ENCODE peak calls at places on chromosome 20, in nine cellular contexts. P is caudate nucleus, O is osteoblast, X is SJSA1, F is left lung, T is aorta, S is dorsolateral prefrontal cortex, K is IMR-90, W is PC-9. Z is an unnamed sample.

GRCh38 chr20:20369353-20370086 is 1.6 kb downstream of the INSM1 start:
- DNase-seq in P (no peak), O (peak), X (no peak), F (no peak), T (no peak), S (peak), K (no peak), W (no peak), Z (no peak)

GRCh38 chr20:41540916-41541315 is 77.3 kb downstream of the CHD6 start:
- DNase-seq in P (no peak), O (no peak), X (no peak), F (no peak), T (no peak), S (no peak), K (no peak), W (no peak), Z (no peak)

GRCh38 chr20:40309731-40310130 is 379.3 kb downstream of the MAFB start:
- DNase-seq in P (no peak), O (no peak), X (peak), F (no peak), T (no peak), S (no peak), K (no peak), W (no peak), Z (no peak)

GRCh38 chr20:47998736-47999135 is 213.5 kb upstream of the SULF2 start:
- DNase-seq in P (no peak), O (no peak), X (no peak), F (no peak), T (no peak), S (no peak), K (no peak), W (no peak), Z (no peak)

GRCh38 chr20:1924910-1925861 is 30.0 kb downstream of the SIRPA start:
- DNase-seq in P (no peak), O (no peak), X (no peak), F (no peak), T (no peak), S (no peak), K (no peak), W (no peak), Z (no peak)

GRCh38 chr20:58208944-58209343 is 19.5 kb downstream of the ANKRD60 start:
- DNase-seq in P (no peak), O (no peak), X (no peak), F (no peak), T (no peak), S (no peak), K (no peak), W (no peak), Z (no peak)

GRCh38 chr20:37867289-37868195 is 35.4 kb upstream of the VSTM2L start:
- DNase-seq in P (no peak), O (no peak), X (no peak), F (no peak), T (peak), S (no peak), K (no peak), W (no peak), Z (no peak)

GRCh38 chr20:54219751-54220426 is 12.0 kb downstream of the PFDN4 start:
- DNase-seq in P (no peak), O (peak), X (no peak), F (no peak), T (no peak), S (no peak), K (peak), W (peak), Z (no peak)

GRCh38 chr20:41003143-41003932 is 25.3 kb upstream of the TOP1 start:
- DNase-seq in P (no peak), O (peak), X (peak), F (no peak), T (peak), S (no peak), K (peak), W (peak), Z (no peak)

GRCh38 chr20:15068486-15068885 is 731.1 kb upstream of the FLRT3 start:
- DNase-seq in P (no peak), O (no peak), X (no peak), F (no peak), T (no peak), S (no peak), K (no peak), W (no peak), Z (no peak)

GRCh38 chr20:2914160-2914559 is 40.9 kb downstream of the PTPRA start:
- DNase-seq in P (no peak), O (peak), X (no peak), F (no peak), T (no peak), S (no peak), K (no peak), W (no peak), Z (no peak)

GRCh38 chr20:50788045-50788867 is 6.6 kb upstream of the BCAS4 start:
- DNase-seq in P (no peak), O (peak), X (no peak), F (no peak), T (no peak), S (no peak), K (peak), W (peak), Z (no peak)

GRCh38 chr20:41330343-41330720 is 10.3 kb upstream of the LPIN3 start:
- DNase-seq in P (no peak), O (peak), X (no peak), F (no peak), T (no peak), S (no peak), K (peak), W (no peak), Z (no peak)

GRCh38 chr20:16283978-16284377 is 289.3 kb downstream of the KIF16B start:
- DNase-seq in P (no peak), O (no peak), X (no peak), F (no peak), T (no peak), S (no peak), K (no peak), W (no peak), Z (no peak)

GRCh38 chr20:53255102-53255710 is 283.0 kb downstream of the TSHZ2 start:
- DNase-seq in P (no peak), O (no peak), X (no peak), F (no peak), T (no peak), S (no peak), K (no peak), W (no peak), Z (no peak)

GRCh38 chr20:4153661-4154238 is 138.4 kb upstream of the RNF24 start:
- DNase-seq in P (no peak), O (peak), X (no peak), F (no peak), T (no peak), S (no peak), K (no peak), W (no peak), Z (peak)

DNA sequence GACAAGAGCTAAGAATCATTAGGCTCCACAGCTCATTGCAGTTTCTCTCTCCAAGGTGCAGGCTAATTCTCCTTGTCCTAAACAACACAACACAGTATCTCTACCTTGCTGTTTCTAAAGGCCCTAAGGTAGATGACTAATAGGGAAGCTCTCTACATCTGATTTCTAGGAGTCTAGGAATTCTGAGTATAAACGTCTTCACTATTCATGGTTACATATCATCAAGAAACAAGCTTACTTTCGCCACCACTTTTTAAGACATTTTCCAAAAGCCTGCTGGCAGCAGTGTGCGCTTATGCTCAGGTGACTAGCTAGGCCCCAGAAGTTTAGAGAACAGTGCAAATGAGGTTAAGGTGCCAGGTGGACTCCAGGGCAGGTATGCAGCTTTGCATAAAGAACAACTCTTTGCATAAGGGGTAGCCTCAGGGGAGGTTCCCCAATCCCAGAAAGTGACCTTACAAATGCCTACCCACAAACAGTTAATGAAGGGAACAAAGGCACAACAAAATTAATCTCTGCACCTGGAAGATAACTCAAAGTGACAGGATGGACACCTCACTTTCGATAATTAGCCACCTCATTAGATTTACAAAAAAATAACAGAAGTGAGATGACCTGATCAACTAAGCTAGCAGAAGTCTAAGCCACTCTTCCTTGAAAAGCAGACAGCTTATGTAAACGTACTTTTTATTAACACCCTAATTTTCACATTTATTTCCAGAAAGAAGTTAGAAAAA is 20.1 kb downstream of the B4GALT5 start:
- DNase-seq in P (no peak), O (no peak), X (no peak), F (no peak), T (no peak), S (no peak), K (no peak), W (no peak), Z (no peak)
- H3K27ac ChIP-seq in P (no peak), O (no peak), X (no peak), F (peak), T (no peak), S (no peak), K (no peak), W (peak), Z (peak)

DNA sequence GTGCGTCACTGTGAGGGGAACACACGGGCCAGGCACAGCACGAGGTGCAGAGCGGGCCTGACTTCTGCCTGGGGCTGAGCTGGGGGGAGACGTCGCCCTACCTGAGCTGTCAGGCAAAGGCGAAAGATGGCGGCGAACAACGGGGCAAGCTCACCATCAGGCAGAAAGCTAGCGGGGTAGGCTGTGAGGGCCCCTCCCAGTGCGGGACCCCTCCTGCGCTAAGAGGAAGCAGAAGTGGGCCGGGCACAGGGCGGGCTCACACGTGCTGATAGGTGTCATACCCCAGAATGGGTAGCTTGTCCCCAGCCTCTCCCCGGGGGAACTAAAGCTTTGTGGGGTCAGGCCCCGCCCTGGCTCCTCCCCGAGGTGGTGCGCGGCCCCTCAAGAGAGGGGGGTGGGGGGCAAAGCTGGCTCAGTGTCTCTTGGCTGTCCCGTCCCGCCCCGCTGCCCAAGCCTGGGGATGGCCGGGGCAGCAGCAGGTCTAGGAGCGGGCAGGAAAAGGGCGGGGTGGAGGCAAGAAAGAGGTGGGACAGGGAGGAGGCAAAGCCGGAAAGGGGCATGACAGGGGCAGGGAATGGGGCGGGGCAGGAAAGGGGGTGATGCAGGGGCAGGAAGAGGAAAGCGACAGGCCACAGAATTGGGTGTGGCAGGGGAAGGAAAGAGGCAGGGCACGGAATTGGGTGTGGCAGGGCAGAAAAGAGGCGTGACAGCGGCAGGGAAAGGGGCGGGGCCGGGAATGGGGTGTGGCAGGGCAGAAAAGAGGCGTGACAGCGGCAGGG is 14.7 kb downstream of the UCKL1 start:
- DNase-seq in P (no peak), O (peak), X (no peak), F (peak), T (peak), S (no peak), K (no peak), W (no peak), Z (peak)
- H3K27ac ChIP-seq in P (no peak), O (no peak), X (no peak), F (peak), T (no peak), S (no peak), K (no peak), W (peak), Z (no peak)

DNA sequence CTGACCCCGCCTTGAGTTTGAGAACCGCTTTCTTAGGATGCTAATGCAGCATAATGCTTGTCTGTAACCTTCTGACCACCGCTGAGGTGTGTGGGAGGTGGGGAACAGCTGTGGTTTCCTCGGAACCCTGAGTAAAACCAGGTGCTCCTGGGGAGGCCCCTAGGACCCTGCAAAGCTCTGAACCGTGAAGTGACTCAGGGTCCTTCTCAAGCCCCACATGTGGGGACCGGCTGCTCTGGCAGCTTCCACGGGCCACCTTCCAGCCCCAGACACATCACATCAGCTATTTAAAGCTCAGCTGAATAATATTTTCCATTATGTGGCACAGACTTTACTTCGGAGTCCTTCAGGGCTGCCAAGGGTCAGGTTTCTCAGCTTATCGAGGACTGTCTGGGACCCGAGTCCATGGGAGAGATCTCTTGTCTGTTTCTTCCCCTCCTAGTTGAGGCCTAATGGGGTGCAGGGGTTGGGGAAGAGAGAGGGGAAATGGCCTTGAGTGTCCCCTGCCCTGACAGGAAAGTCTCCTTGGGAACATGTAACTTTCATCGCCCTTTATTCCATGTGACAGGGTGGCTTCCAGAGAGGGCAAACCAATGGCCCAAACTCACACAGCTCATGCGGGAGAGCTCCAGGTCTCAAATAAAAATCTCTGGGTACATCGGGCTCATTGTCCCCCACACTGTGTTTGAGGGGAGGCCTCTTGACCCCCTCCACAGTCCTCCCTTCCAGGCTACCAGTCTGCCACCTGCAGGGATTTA is 186.1 kb upstream of the SLC24A3 start:
- DNase-seq in P (no peak), O (peak), X (peak), F (no peak), T (peak), S (no peak), K (no peak), W (no peak), Z (no peak)
- H3K27ac ChIP-seq in P (no peak), O (no peak), X (no peak), F (no peak), T (no peak), S (no peak), K (no peak), W (no peak), Z (no peak)

DNA sequence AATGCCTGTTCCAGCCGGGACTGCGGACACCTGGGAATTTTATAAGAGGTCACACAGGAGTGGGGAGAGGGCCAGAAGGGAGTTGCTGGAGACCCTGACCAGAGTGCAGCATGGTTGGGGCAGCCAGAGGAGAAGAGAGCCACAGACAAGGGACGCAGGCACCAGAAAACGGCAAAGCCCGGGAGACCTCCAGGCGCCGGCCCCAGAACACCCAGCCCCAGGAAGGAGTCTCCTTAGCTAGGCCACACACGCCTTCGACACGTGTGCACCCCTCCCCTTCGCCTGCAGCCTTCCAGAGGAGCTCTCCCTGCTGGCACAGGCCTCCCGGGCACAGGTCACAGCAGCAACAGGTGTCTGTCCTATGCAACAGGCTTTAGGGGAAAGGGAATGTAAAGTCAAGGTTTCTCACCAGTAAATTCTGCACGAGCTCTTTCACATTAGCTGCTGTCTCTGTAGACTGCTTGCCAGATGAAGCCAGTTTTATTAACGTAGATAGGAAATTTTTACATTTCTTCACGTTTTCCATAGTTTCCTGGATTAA is 57.0 kb downstream of the TAF4 start:
- DNase-seq in P (no peak), O (peak), X (no peak), F (no peak), T (no peak), S (no peak), K (no peak), W (no peak), Z (peak)
- H3K27ac ChIP-seq in P (no peak), O (no peak), X (no peak), F (no peak), T (no peak), S (no peak), K (no peak), W (no peak), Z (no peak)

GRCh38 chr20:64062596-64063388 is at the start of gene TCEA2:
- DNase-seq in P (peak), O (peak), X (peak), F (peak), T (peak), S (peak), K (peak), W (peak), Z (peak)
- H3K27ac ChIP-seq in P (peak), O (peak), X (peak), F (peak), T (peak), S (peak), K (peak), W (peak), Z (peak)

GRCh38 chr20:9156529-9157280 is 87.8 kb downstream of the PLCB4 start:
- DNase-seq in P (no peak), O (no peak), X (no peak), F (no peak), T (no peak), S (no peak), K (peak), W (no peak), Z (no peak)

GRCh38 chr20:9160341-9160740 is 91.5 kb downstream of the PLCB4 start:
- DNase-seq in P (no peak), O (no peak), X (no peak), F (no peak), T (no peak), S (no peak), K (no peak), W (no peak), Z (no peak)

GRCh38 chr20:9163995-9164394 is 95.1 kb downstream of the PLCB4 start:
- DNase-seq in P (no peak), O (no peak), X (no peak), F (no peak), T (no peak), S (no peak), K (no peak), W (no peak), Z (no peak)

GRCh38 chr20:9160760-9161159 is 91.9 kb downstream of the PLCB4 start:
- DNase-seq in P (no peak), O (no peak), X (no peak), F (no peak), T (no peak), S (no peak), K (no peak), W (no peak), Z (no peak)

DNA sequence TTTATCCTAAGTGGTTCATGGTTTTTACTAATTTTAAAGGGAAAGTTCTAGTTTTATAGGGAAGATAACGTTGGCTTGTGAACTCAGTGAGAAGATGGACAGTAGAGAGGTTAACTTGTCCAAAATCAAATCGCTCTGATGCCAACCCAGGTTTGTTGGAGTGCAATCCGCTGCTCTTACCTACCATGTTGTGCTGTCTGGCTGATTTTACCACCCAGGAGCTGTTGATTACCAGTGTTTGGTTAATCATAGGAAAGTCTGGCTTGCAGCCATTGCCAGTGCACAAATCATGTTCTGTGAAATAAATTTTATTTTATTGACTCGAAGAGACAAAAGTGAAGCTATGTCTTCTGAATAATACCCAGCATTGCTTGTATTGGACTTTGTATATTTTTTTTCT is 92.4 kb downstream of the PLCB4 start:
- DNase-seq in P (no peak), O (no peak), X (no peak), F (no peak), T (no peak), S (no peak), K (no peak), W (no peak), Z (no peak)
- H3K27ac ChIP-seq in P (no peak), O (no peak), X (no peak), F (no peak), T (no peak), S (no peak), K (no peak), W (no peak), Z (no peak)

GRCh38 chr20:10511507-10512231 is 76.6 kb downstream of the SLX4IP start:
- DNase-seq in P (no peak), O (peak), X (peak), F (peak), T (peak), S (peak), K (peak), W (peak), Z (peak)
- H3K27ac ChIP-seq in P (peak), O (peak), X (peak), F (peak), T (no peak), S (peak), K (peak), W (peak), Z (peak)

GRCh38 chr20:31538327-31538726 is 24.1 kb downstream of the HM13 start:
- DNase-seq in P (no peak), O (no peak), X (no peak), F (no peak), T (no peak), S (no peak), K (no peak), W (no peak), Z (no peak)
- H3K27ac ChIP-seq in P (no peak), O (no peak), X (no peak), F (peak), T (no peak), S (no peak), K (no peak), W (peak), Z (no peak)

GRCh38 chr20:24164360-24164759 is 175.8 kb upstream of the GGTLC1 start:
- DNase-seq in P (no peak), O (no peak), X (peak), F (no peak), T (no peak), S (no peak), K (no peak), W (peak), Z (no peak)
- H3K27ac ChIP-seq in P (no peak), O (no peak), X (no peak), F (no peak), T (no peak), S (no peak), K (no peak), W (peak), Z (no peak)